ENCODE peak calls at places on chromosomes 13 and 19, in four cellular contexts. X, Z, K and V are unnamed samples.

GRCh38 chr13:69545500-69546025 is 562.1 kb upstream of the ATXN8OS start:
- DNase-seq in X (no peak), K (no peak), Z (no peak), V (no peak)

GRCh38 chr13:37701972-37702371 is 103.4 kb upstream of the POSTN start:
- DNase-seq in Z (no peak), X (no peak), K (no peak), V (no peak)

GRCh38 chr19:39833160-39833463 is 850 bp downstream of the DYRK1B start:
- DNase-seq in X (no peak), K (no peak), Z (no peak), V (no peak)

GRCh38 chr13:62185631-62186256 is 770.1 kb upstream of the PCDH20 start:
- DNase-seq in K (no peak), Z (peak; percentile 51), X (peak; percentile 2), V (no peak)

GRCh38 chr19:41911889-41912731 is 16.1 kb downstream of the ERFL start:
- DNase-seq in Z (no peak), X (no peak), K (no peak), V (no peak)

GRCh38 chr13:106113796-106114195 is 421.7 kb downstream of the EFNB2 start:
- DNase-seq in K (no peak), Z (no peak), X (no peak), V (no peak)

GRCh38 chr13:34340534-34340933 is 522.6 kb downstream of the RFC3 start:
- DNase-seq in Z (no peak), X (no peak), K (no peak), V (no peak)

GRCh38 chr19:19185853-19186728 is 5.9 kb downstream of the BORCS8 start:
- DNase-seq in Z (peak; percentile 96), X (peak; percentile 56), K (no peak), V (no peak)

GRCh38 chr13:45367995-45368394 is 27.0 kb upstream of the TPT1 start:
- DNase-seq in K (no peak), Z (no peak), X (no peak), V (no peak)

GRCh38 chr13:112442483-112443090 is 66.4 kb downstream of the SPACA7 start:
- DNase-seq in K (no peak), Z (peak; percentile 36), X (peak; percentile 21), V (no peak)

GRCh38 chr13:43961909-43962308 is 82.2 kb downstream of the LACC1 start:
- DNase-seq in X (no peak), K (no peak), Z (no peak), V (no peak)

GRCh38 chr19:28419312-28419711 is 793.6 kb downstream of the UQCRFS1 start:
- DNase-seq in Z (no peak), K (no peak), X (no peak), V (no peak)

GRCh38 chr19:36482876-36483275 is 6.5 kb downstream of the ZNF566 start:
- DNase-seq in K (no peak), Z (no peak), X (no peak), V (no peak)

GRCh38 chr13:29515372-29515771 is 80.1 kb downstream of the SLC7A1 start:
- DNase-seq in Z (no peak), X (no peak), K (no peak), V (no peak)

GRCh38 chr19:43290568-43291359 is 21.4 kb upstream of the PSG9 start:
- DNase-seq in K (no peak), X (peak; percentile 5), Z (no peak), V (no peak)

GRCh38 chr13:101979825-101980224 is 422.0 kb downstream of the FGF14 start:
- DNase-seq in Z (no peak), X (no peak), K (no peak), V (no peak)

GRCh38 chr19:7004313-7004931 is 16.8 kb downstream of the MBD3L2B start:
- DNase-seq in X (no peak), Z (peak; percentile 48), K (no peak), V (no peak)

GRCh38 chr13:113413898-113414282 is 39.4 kb downstream of the ADPRHL1 start:
- DNase-seq in Z (no peak), K (peak; percentile 67), X (no peak), V (no peak)

GRCh38 chr19:58563034-58563573 is 4.7 kb upstream of the UBE2M start:
- DNase-seq in Z (peak; percentile 68), K (peak; percentile 72), X (no peak), V (no peak)

GRCh38 chr19:45172173-45172572 is 5.9 kb downstream of the TRAPPC6A start:
- DNase-seq in X (no peak), K (no peak), Z (no peak), V (no peak)

GRCh38 chr13:95660981-95661581 is 15.9 kb upstream of the DNAJC3 start:
- DNase-seq in Z (no peak), K (no peak), X (no peak), V (no peak)

GRCh38 chr13:97459215-97459772 is 25.3 kb downstream of the RAP2A start:
- DNase-seq in K (no peak), X (no peak), Z (no peak), V (no peak)

GRCh38 chr19:28581468-28581770 is 631.5 kb downstream of the UQCRFS1 start:
- DNase-seq in K (no peak), X (no peak), Z (no peak), V (no peak)

GRCh38 chr19:7294571-7295212 is 478 bp upstream of the INSR start:
- DNase-seq in Z (peak; percentile 75), K (peak; percentile 92), X (peak; percentile 30), V (no peak)

GRCh38 chr19:18672606-18673337 is 10.7 kb upstream of the CRTC1 start:
- DNase-seq in Z (no peak), X (no peak), K (no peak), V (no peak)

GRCh38 chr19:8609210-8610040 is 1.1 kb downstream of the ADAMTS10 start:
- DNase-seq in X (peak; percentile 77), K (peak; percentile 73), Z (peak; percentile 87), V (no peak)

GRCh38 chr13:112127564-112127963 is 60.6 kb downstream of the SOX1 start:
- DNase-seq in K (peak; percentile 10), X (no peak), Z (peak; percentile 10), V (no peak)

GRCh38 chr13:51844862-51845573 is at the start of gene TMEM272:
- DNase-seq in K (peak; percentile 80), X (peak; percentile 37), Z (peak; percentile 90), V (no peak)

GRCh38 chr19:42095814-42096230 is 19.9 kb downstream of the ZNF574 start:
- DNase-seq in K (no peak), X (peak; percentile 50), Z (peak; percentile 96), V (no peak)

GRCh38 chr13:63614874-63615612 is 2199.4 kb upstream of the PCDH20 start:
- DNase-seq in Z (no peak), K (no peak), X (no peak), V (no peak)

GRCh38 chr19:3575260-3575741 is 2.6 kb downstream of the HMG20B start:
- DNase-seq in Z (peak; percentile 91), X (no peak), K (no peak), V (no peak)

GRCh38 chr13:42420304-42420703 is 148.4 kb downstream of the AKAP11 start:
- DNase-seq in Z (no peak), K (no peak), X (no peak), V (no peak)

GRCh38 chr13:79861731-79862130 is 380.8 kb downstream of the NDFIP2 start:
- DNase-seq in Z (peak; percentile 58), K (no peak), X (no peak), V (no peak)

GRCh38 chr19:2237051-2237868 is 636 bp downstream of the SF3A2 start:
- DNase-seq in K (no peak), Z (no peak), X (no peak), V (no peak)
- H3K4me1 ChIP-seq in K (peaks cover 56% of the 10 kb centered on the region), Z (peaks cover 6% of the 10 kb centered on the region), X (peaks cover 25% of the 10 kb centered on the region), V (peaks cover 63% of the 10 kb centered on the region)

DNA sequence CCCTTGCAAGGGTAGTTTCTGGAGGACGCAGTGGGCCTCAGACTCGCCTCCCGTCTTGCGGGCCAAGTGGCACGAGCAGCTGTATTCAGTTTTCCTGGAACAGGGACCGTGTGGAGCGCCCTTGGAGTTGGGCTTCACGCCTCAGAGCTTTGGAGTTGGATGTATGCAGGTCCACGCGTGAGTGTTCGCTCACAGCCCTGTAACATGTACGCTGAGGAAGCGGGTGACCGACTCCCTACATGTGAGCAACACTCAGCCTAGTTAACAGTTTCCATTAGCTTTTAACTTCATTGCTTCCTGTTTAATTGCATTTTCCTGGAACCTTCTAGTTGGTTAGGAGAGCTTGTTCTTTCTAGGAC is 659 bp downstream of the TM9SF2 start:
- DNase-seq in K (no peak), X (no peak), Z (no peak), V (no peak)
- H3K4me1 ChIP-seq in K (peaks cover 64% of the 10 kb centered on the region), X (peaks cover 7% of the 10 kb centered on the region), Z (peaks cover 5% of the 10 kb centered on the region), V (peaks cover 15% of the 10 kb centered on the region)

GRCh38 chr19:33390120-33390907 is 16.8 kb downstream of the CEBPG start:
- DNase-seq in X (no peak), Z (no peak), K (peak; percentile 75), V (no peak)
- H3K4me1 ChIP-seq in X (peaks cover 11% of the 10 kb centered on the region), Z (no peaks in the 10 kb centered on the region), K (peaks cover 64% of the 10 kb centered on the region), V (peaks cover 96% of the 10 kb centered on the region)

GRCh38 chr19:12786149-12786870 is 5.0 kb upstream of the JUNB start:
- DNase-seq in Z (peak; percentile 42), K (peak; percentile 97), X (no peak), V (peak; percentile 50)

GRCh38 chr19:12785431-12786011 is 5.8 kb upstream of the JUNB start:
- DNase-seq in X (no peak), Z (peak; percentile 51), K (peak; percentile 74), V (no peak)

GRCh38 chr19:12784394-12784870 is 6.9 kb upstream of the JUNB start:
- DNase-seq in Z (no peak), K (no peak), X (no peak), V (no peak)

GRCh38 chr19:12783849-12784393 is 7.4 kb upstream of the JUNB start:
- DNase-seq in K (peak; percentile 87), Z (peak; percentile 54), X (no peak), V (no peak)

GRCh38 chr19:12784871-12785430 is 6.3 kb upstream of the JUNB start:
- DNase-seq in Z (peak; percentile 58), K (no peak), X (no peak), V (no peak)
- H3K4me1 ChIP-seq in Z (peaks cover 11% of the 10 kb centered on the region), K (peaks cover 74% of the 10 kb centered on the region), X (peaks cover 21% of the 10 kb centered on the region), V (peaks cover 79% of the 10 kb centered on the region)

DNA sequence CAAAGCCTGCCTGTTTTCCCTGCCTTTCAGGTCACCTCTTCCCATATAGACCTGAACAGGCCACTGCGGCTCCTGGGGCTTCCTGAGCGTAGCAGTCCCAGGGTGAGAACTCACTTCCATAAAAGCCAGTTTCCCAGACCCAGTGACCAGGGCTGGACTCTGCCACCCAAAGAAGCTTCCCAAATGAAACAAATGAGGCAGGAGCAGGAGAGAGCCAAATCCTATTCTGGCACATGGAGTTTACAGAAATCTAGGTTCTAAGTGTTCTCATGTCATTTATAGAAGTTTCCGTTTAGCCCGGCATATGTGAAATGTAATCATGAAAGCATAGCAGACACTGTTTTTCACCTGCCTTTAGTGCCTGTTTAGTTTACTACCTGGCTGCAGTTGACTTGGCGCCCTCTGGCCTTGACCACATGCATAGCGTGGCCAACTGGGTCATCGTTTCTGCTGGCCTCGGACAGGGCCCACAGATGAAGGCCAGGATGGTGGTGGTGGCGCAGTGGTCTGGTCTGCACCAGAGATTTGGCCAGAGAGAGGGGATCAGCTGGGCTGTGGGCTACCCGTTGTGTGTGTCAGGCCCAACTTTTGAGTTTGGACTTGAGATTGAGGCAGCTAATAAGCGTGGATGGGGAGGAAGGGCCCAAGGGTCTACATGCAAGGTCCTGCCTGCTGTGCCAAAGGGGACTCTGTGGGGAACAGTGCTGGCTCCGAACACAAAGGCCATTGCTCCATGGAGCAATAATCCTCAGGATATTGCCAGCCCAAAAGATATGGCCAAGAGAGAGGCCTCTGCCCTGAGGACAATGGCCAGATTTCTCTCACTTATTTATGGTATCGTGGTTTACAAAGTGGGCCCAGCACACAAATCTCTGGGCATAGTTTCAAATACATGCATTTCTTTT is 43.3 kb downstream of the NFIX start:
- DNase-seq in K (no peak), Z (peak; percentile 56), X (no peak), V (no peak)
- H3K4me1 ChIP-seq in K (peaks cover 90% of the 10 kb centered on the region), Z (no peaks in the 10 kb centered on the region), X (no peaks in the 10 kb centered on the region), V (peaks cover 69% of the 10 kb centered on the region)